ENCODE peak calls at places on chromosomes 13 and 19, in six cellular contexts. V is G401, F is HT-29, W is NB4, B is NCI-H1436, M is neuronal stem cell. N is an unnamed sample.

GRCh38 chr19:10861118-10861651 is 10.2 kb upstream of the CARM1 start:
- DNase-seq in V (no peak), F (no peak), W (peak; percentile 67), B (no peak), M (no peak), N (no peak)

GRCh38 chr19:37334179-37335071 is 36.5 kb upstream of the ZNF527 start:
- DNase-seq in V (peak; percentile 98), F (peak; percentile 37), W (peak; percentile 70), B (peak; percentile 73), M (peak; percentile 87), N (peak; percentile 83)

GRCh38 chr13:26719356-26719945 is 41.1 kb downstream of the GPR12 start:
- DNase-seq in V (peak; percentile 57), F (peak; percentile 43), W (peak; percentile 94), B (no peak), M (no peak), N (peak; percentile 83)

GRCh38 chr13:37295573-37295972 is 190.1 kb upstream of the CSNK1A1L start:
- DNase-seq in V (no peak), F (no peak), W (no peak), B (no peak), M (no peak), N (no peak)

GRCh38 chr19:46218160-46218559 is 11.4 kb upstream of the IGFL1 start:
- DNase-seq in V (no peak), F (peak; percentile 72), W (peak; percentile 78), B (no peak), M (peak; percentile 83), N (no peak)

GRCh38 chr19:33394006-33394722 is 20.7 kb downstream of the CEBPG start:
- DNase-seq in V (no peak), F (no peak), W (peak; percentile 83), B (no peak), M (no peak), N (no peak)

GRCh38 chr13:63455938-63456337 is 2040.3 kb upstream of the PCDH20 start:
- DNase-seq in V (no peak), F (peak; percentile 35), W (no peak), B (no peak), M (no peak), N (no peak)

GRCh38 chr13:92719868-92720267 is 506.7 kb upstream of the GPC6 start:
- DNase-seq in V (no peak), F (no peak), W (no peak), B (no peak), M (peak; percentile 11), N (no peak)

GRCh38 chr13:20624213-20624612 is 57.3 kb downstream of the IFT88 start:
- DNase-seq in V (no peak), F (no peak), W (no peak), B (no peak), M (no peak), N (no peak)

GRCh38 chr19:46732966-46733692 is 12.7 kb upstream of the FKRP start:
- DNase-seq in V (no peak), F (peak; percentile 51), W (peak; percentile 100), B (no peak), M (no peak), N (no peak)

GRCh38 chr19:33740811-33741396 is 55.8 kb upstream of the KCTD15 start:
- DNase-seq in V (no peak), F (peak; percentile 63), W (peak; percentile 38), B (no peak), M (peak; percentile 84), N (no peak)

GRCh38 chr19:19406878-19407639 is 1.6 kb downstream of the GATAD2A start:
- DNase-seq in V (peak; percentile 68), F (peak; percentile 59), W (peak; percentile 68), B (no peak), M (no peak), N (no peak)

GRCh38 chr19:13190781-13191540 is 40.8 kb downstream of the IER2 start:
- DNase-seq in V (no peak), F (peak; percentile 47), W (no peak), B (no peak), M (no peak), N (no peak)

GRCh38 chr19:53467138-53467502 is 413 bp upstream of the ZNF813 start:
- DNase-seq in V (no peak), F (no peak), W (no peak), B (no peak), M (no peak), N (no peak)

GRCh38 chr19:19053508-19054314 is 10.1 kb upstream of the SLC25A42 start:
- DNase-seq in V (peak; percentile 48), F (peak; percentile 39), W (peak; percentile 66), B (peak; percentile 58), M (peak; percentile 59), N (no peak)

GRCh38 chr13:77040076-77040475 is 13.1 kb upstream of the FBXL3 start:
- DNase-seq in V (no peak), F (no peak), W (no peak), B (no peak), M (no peak), N (no peak)

GRCh38 chr13:36847541-36848045 is 28.6 kb downstream of the RFXAP start:
- DNase-seq in V (no peak), F (no peak), W (no peak), B (no peak), M (no peak), N (no peak)

GRCh38 chr13:41802684-41803554 is 158.0 kb downstream of the VWA8 start:
- DNase-seq in V (no peak), F (no peak), W (no peak), B (no peak), M (no peak), N (no peak)

GRCh38 chr13:25248071-25248470 is 39.2 kb downstream of the MTMR6 start:
- DNase-seq in V (no peak), F (no peak), W (peak; percentile 57), B (no peak), M (no peak), N (no peak)

GRCh38 chr13:74920361-74920760 is 561.6 kb downstream of the TBC1D4 start:
- DNase-seq in V (no peak), F (peak; percentile 32), W (no peak), B (no peak), M (no peak), N (no peak)

GRCh38 chr19:20233105-20233504 is 66.1 kb downstream of the ZNF486 start:
- DNase-seq in V (no peak), F (no peak), W (no peak), B (no peak), M (no peak), N (no peak)

GRCh38 chr13:19766637-19767036 is 16.1 kb downstream of the PSPC1 start:
- DNase-seq in V (peak; percentile 11), F (no peak), W (no peak), B (no peak), M (peak; percentile 26), N (no peak)

GRCh38 chr19:51777570-51778460 is 16.8 kb downstream of the FPR2 start:
- DNase-seq in V (peak; percentile 89), F (peak; percentile 89), W (peak; percentile 90), B (peak; percentile 62), M (peak; percentile 70), N (peak; percentile 69)

GRCh38 chr19:45591004-45591637 is 6.5 kb upstream of the OPA3 start:
- DNase-seq in V (no peak), F (peak; percentile 69), W (peak; percentile 66), B (no peak), M (no peak), N (peak; percentile 74)

GRCh38 chr19:55600336-55601028 is 394 bp downstream of the ZNF524 start:
- DNase-seq in V (peak; percentile 84), F (peak; percentile 61), W (no peak), B (peak; percentile 98), M (peak; percentile 91), N (peak; percentile 82)

GRCh38 chr19:9917322-9917721 is 19.0 kb downstream of the OLFM2 start:
- DNase-seq in V (peak; percentile 75), F (peak; percentile 54), W (peak; percentile 68), B (no peak), M (no peak), N (peak; percentile 81)

N was measured in SK-N-DZ.